ENCODE peak calls at places on chromosomes 3 and 15, in four cellular contexts. One of them, this sample, is unnamed. For H3K27me3, the result is how much of the 10 kb centered on the place peaks cover.

GRCh38 chr3:117853923-117854322 is 1144.3 kb downstream of the TUSC7 start:
- DNase-seq in SK-N-SH: peak
- DNase-seq in GM23338: no peak
- DNase-seq in K562: no peak
- DNase-seq in this sample: no peak

GRCh38 chr15:49282366-49282765 is 112.3 kb downstream of the GALK2 start:
- DNase-seq in SK-N-SH: no peak
- DNase-seq in K562: no peak
- DNase-seq in GM23338: no peak
- DNase-seq in this sample: no peak

GRCh38 chr3:197407526-197407925 is 109.1 kb upstream of the DLG1 start:
- DNase-seq in SK-N-SH: peak
- DNase-seq in GM23338: no peak
- DNase-seq in K562: no peak
- DNase-seq in this sample: no peak

GRCh38 chr3:129530331-129530761 is 1.9 kb downstream of the RHO start:
- DNase-seq in SK-N-SH: no peak
- DNase-seq in GM23338: peak
- DNase-seq in K562: no peak
- DNase-seq in this sample: no peak

GRCh38 chr3:64163755-64164148 is 61.5 kb downstream of the PRICKLE2 start:
- DNase-seq in SK-N-SH: no peak
- DNase-seq in K562: no peak
- DNase-seq in GM23338: peak
- DNase-seq in this sample: no peak

GRCh38 chr3:167394003-167394402 is 13.9 kb upstream of the ZBBX start:
- DNase-seq in SK-N-SH: no peak
- DNase-seq in K562: no peak
- DNase-seq in GM23338: no peak
- DNase-seq in this sample: no peak

GRCh38 chr15:52162876-52163275 is 28.3 kb downstream of the GNB5 start:
- DNase-seq in SK-N-SH: no peak
- DNase-seq in K562: no peak
- DNase-seq in GM23338: no peak
- DNase-seq in this sample: no peak

GRCh38 chr3:165181556-165181955 is 14.6 kb downstream of the SLITRK3 start:
- DNase-seq in K562: no peak
- DNase-seq in GM23338: no peak
- DNase-seq in SK-N-SH: no peak
- DNase-seq in this sample: no peak

GRCh38 chr3:112640864-112641751 is at the start of gene CCDC80:
- DNase-seq in K562: peak
- DNase-seq in SK-N-SH: no peak
- DNase-seq in GM23338: peak
- DNase-seq in this sample: no peak

GRCh38 chr15:95556225-95556624 is 774.3 kb upstream of the NR2F2 start:
- DNase-seq in K562: no peak
- DNase-seq in GM23338: no peak
- DNase-seq in SK-N-SH: no peak
- DNase-seq in this sample: no peak

GRCh38 chr15:82681371-82681770 is 28.3 kb downstream of the AP3B2 start:
- DNase-seq in GM23338: peak
- DNase-seq in K562: no peak
- DNase-seq in SK-N-SH: no peak
- DNase-seq in this sample: no peak

GRCh38 chr3:131072845-131073244 is 46.2 kb downstream of the NEK11 start:
- DNase-seq in K562: peak
- DNase-seq in GM23338: no peak
- DNase-seq in SK-N-SH: no peak
- DNase-seq in this sample: no peak

GRCh38 chr15:73809728-73810501 is 56.8 kb upstream of the INSYN1 start:
- DNase-seq in K562: no peak
- DNase-seq in GM23338: no peak
- DNase-seq in SK-N-SH: peak
- DNase-seq in this sample: no peak

GRCh38 chr3:123027292-123028232 is at the start of gene SEMA5B:
- DNase-seq in K562: peak
- DNase-seq in GM23338: peak
- DNase-seq in SK-N-SH: peak
- DNase-seq in this sample: no peak

GRCh38 chr3:189237516-189237915 is 65.7 kb downstream of the TPRG1 start:
- DNase-seq in K562: no peak
- DNase-seq in GM23338: no peak
- DNase-seq in SK-N-SH: no peak
- DNase-seq in this sample: no peak

GRCh38 chr3:58041182-58041825 is 33.1 kb downstream of the FLNB start:
- DNase-seq in GM23338: no peak
- DNase-seq in SK-N-SH: no peak
- DNase-seq in K562: no peak
- DNase-seq in this sample: no peak

GRCh38 chr15:27487846-27488245 is 516.9 kb downstream of the GABRG3 start:
- DNase-seq in SK-N-SH: no peak
- DNase-seq in GM23338: no peak
- DNase-seq in K562: peak
- DNase-seq in this sample: no peak

DNA sequence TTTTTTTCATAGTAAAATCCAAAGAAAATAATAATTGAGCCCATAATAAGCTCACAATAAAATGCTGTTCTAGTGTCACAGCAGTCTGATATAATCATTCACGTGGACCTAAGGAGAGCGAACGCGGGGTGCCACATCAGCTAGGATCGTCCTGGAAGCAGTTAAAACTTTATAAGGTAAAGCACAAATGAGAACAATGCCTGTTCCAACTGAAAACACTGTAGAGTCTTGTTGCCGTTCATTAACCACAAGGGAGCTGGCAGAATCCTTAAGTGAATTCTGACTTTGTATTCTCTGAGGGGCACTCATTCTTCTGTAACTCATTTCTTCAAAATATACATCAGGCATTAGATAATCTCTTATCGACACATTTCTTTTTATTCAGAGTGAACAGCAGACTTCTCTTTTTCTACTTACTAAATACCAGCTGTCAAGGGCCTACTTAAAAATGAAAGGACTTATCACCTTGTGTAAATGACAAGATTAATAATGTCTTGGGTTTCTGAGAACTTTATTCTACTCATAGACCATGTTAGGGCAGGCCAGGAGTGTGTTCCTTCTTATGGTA is 524.6 kb downstream of the MECOM start:
- DNase-seq in K562: no peak
- DNase-seq in GM23338: no peak
- DNase-seq in SK-N-SH: no peak
- DNase-seq in this sample: no peak
- H3K27me3 ChIP-seq in K562: under half
- H3K27me3 ChIP-seq in GM23338: under half
- H3K27me3 ChIP-seq in SK-N-SH: under half
- H3K27me3 ChIP-seq in this sample: under half

DNA sequence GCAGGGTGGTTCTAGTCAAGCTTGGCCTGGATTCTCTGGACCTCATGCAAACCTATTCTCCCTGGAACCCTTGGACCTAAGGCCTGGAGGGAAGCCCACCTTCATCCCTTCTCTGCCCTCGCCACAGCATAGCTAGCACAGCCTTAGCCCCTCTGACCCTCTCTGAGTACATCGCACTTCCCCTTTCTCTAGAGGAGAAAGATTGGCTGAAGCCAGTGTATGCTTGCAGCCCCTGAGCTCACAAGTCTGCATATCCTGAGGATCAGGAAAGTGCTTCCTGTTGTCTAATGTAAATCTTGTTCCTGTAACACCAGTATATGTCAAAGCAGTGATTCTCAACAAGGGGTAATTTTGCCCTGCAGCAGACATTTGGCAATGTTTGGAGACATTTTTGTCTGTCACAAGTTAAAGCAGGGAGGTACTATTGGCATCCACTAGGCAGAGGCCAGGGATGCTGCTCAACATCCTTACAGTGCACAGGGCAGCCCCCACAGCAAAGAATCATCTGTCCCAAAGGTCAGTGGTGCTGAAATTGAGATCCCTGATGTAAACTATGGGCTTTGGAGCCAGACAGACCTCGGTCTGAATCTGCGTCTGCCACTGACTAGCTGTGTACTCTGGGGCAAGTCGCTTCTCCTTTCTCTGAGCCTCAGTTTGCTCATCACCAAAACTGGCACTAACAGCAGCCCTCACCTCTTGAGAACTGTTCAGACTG is 2.2 kb upstream of the PRKCD start:
- DNase-seq in K562: no peak
- DNase-seq in GM23338: no peak
- DNase-seq in SK-N-SH: no peak
- DNase-seq in this sample: peak
- TF ChIP-seq REST in K562: no peak
- TF ChIP-seq REST in GM23338: peak
- TF ChIP-seq REST in SK-N-SH: peak
- TF ChIP-seq REST in this sample: peak

GRCh38 chr3:134654031-134654430 is 3.2 kb upstream of the KY start:
- DNase-seq in K562: no peak
- DNase-seq in SK-N-SH: no peak
- DNase-seq in GM23338: no peak
- DNase-seq in this sample: no peak

GRCh38 chr3:134650431-134651346 is at the start of gene KY:
- DNase-seq in K562: no peak
- DNase-seq in GM23338: peak
- DNase-seq in SK-N-SH: peak
- DNase-seq in this sample: peak

GRCh38 chr3:134651347-134652041 is 672 bp upstream of the KY start:
- DNase-seq in K562: no peak
- DNase-seq in GM23338: no peak
- DNase-seq in SK-N-SH: no peak
- DNase-seq in this sample: no peak

GRCh38 chr3:134652409-134652831 is 1.6 kb upstream of the KY start:
- DNase-seq in GM23338: no peak
- DNase-seq in K562: no peak
- DNase-seq in SK-N-SH: no peak
- DNase-seq in this sample: no peak

DNA sequence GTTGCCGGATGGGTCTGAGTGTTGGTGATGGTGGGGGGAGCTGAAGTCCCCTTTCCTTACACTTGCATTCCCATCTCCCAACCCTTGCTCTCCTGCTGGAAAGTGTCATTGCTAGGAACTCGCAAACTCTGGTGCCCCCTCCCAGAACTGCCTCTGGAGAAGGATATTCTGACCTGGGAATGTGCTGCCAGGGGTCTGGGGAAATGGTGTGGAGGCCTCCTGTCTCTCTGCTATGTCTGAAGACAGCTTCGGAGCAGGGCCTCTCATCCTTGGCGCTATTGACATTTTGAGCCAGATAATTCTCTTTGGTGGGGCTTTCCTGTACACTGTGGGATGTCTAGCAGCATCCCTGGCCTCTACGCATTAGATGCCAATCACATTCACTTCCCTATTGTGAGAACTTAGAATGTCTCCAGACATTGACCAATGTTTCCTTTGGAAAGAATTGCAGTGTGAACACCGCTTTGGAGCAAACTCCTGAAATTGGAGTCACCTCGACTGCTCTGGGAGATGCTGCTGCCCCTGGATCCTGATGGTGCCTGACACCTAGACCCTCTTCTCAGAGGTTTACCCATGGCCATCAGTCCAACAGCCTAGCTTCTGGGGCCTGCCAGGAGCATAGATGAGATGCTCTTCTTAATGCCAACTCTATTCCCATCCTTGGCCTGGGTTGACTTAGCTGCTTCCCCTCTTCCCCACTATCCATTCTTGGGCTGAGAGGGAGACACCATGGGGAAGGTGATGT is 2.2 kb upstream of the KY start:
- DNase-seq in GM23338: no peak
- DNase-seq in SK-N-SH: no peak
- DNase-seq in K562: no peak
- DNase-seq in this sample: no peak
- H3K27me3 ChIP-seq in GM23338: half or more
- H3K27me3 ChIP-seq in SK-N-SH: under half
- H3K27me3 ChIP-seq in K562: under half
- H3K27me3 ChIP-seq in this sample: under half

DNA sequence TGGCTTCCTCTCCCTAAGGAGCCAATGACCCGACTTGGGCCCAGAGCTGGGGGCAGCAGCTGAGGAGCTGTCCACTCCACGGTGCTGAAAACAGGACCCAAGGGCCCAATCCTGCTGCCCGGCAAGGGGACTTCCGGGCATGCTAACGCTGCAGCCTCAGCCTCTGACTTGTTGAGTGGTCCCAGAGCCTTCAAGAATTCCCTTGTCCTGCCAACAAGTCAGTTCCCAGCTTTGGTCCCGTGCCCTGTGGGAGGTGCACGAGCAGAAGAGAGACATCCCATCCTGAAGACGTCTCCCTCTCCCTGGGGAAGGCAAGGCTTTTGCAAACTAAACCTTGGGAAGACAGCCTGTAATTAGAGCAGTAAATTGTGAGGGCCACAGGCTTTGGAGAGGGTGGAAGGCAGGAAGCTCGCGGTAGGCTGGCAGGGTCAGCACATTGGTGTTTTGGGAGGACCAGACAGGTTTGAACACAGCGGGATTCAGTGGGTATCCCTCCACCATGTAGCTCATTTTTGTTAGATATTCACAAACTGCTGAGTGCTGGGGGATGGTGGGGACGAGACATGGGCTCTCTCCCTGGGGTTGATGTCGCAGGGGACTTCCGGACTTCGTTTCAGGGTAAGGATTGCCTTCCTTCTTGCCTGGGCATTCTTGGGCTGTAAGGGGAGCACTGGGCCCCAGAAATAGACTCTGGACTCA is 29.8 kb upstream of the PRR23E start:
- DNase-seq in SK-N-SH: no peak
- DNase-seq in GM23338: peak
- DNase-seq in K562: peak
- DNase-seq in this sample: no peak
- TF ChIP-seq REST in SK-N-SH: peak
- TF ChIP-seq REST in GM23338: peak
- TF ChIP-seq REST in K562: peak
- TF ChIP-seq REST in this sample: peak

GRCh38 chr15:69546182-69546581 is 93.6 kb downstream of the RPLP1 start:
- DNase-seq in GM23338: no peak
- DNase-seq in SK-N-SH: no peak
- DNase-seq in K562: no peak
- DNase-seq in this sample: peak

GRCh38 chr15:69548771-69549170 is 96.2 kb downstream of the RPLP1 start:
- DNase-seq in SK-N-SH: no peak
- DNase-seq in K562: no peak
- DNase-seq in GM23338: no peak
- DNase-seq in this sample: no peak

GRCh38 chr15:69551391-69552056 is 98.9 kb downstream of the RPLP1 start:
- DNase-seq in K562: no peak
- DNase-seq in GM23338: no peak
- DNase-seq in SK-N-SH: no peak
- DNase-seq in this sample: no peak

GRCh38 chr15:69544349-69545113 is 91.9 kb downstream of the RPLP1 start:
- DNase-seq in SK-N-SH: no peak
- DNase-seq in K562: no peak
- DNase-seq in GM23338: no peak
- DNase-seq in this sample: no peak

DNA sequence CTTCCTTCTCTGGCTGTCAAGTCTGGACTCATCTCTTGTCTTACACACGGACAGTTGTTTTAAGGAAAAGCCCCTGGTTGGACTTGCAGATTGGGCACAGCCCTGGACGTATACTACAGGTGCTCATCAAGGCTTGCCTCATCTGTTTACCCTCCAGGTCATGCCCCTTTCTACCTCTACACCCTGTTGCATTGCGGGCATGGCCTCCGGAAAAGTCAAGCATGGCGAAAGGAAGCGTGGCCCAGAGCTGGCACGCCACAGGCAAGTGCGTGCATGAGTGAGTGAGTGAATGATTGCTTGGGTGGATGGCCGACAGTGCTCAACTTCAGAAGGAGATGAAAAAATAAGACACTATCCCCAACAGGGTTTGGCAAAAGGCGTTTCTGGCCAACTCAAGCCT is 95.7 kb downstream of the RPLP1 start:
- DNase-seq in GM23338: no peak
- DNase-seq in SK-N-SH: no peak
- DNase-seq in K562: no peak
- DNase-seq in this sample: no peak
- H3K27me3 ChIP-seq in GM23338: under half
- H3K27me3 ChIP-seq in SK-N-SH: under half
- H3K27me3 ChIP-seq in K562: under half
- H3K27me3 ChIP-seq in this sample: under half

This sample was measured in HL-60.